ENCODE peak calls at places on chromosomes 3 and 15, in four cellular contexts. U is GM12878, Q is HL-60, F is K562. V is an unnamed sample.

GRCh38 chr3:197521277-197522182 is 34.2 kb downstream of the BDH1 start:
- DNase-seq in Q (no peak), F (no peak), U (no peak), V (no peak)

GRCh38 chr15:63492541-63493077 is 11.8 kb upstream of the USP3 start:
- DNase-seq in Q (no peak), F (no peak), U (no peak), V (no peak)

GRCh38 chr3:107674371-107674770 is 151.6 kb downstream of the BBX start:
- DNase-seq in U (no peak), Q (no peak), F (no peak), V (no peak)

GRCh38 chr3:167958141-167958540 is 137.6 kb downstream of the GOLIM4 start:
- DNase-seq in F (no peak), U (no peak), Q (no peak), V (no peak)

GRCh38 chr15:58731756-58732535 is 17.6 kb downstream of the ADAM10 start:
- DNase-seq in U (no peak), Q (no peak), F (peak; percentile 15), V (no peak)

GRCh38 chr3:49013738-49014660 is 4.4 kb downstream of the DALRD3 start:
- DNase-seq in F (peak; percentile 20), U (no peak), Q (peak; percentile 65), V (peak; percentile 55)

GRCh38 chr15:45351229-45351628 is 27.1 kb downstream of the GATM start:
- DNase-seq in F (no peak), U (no peak), Q (no peak), V (no peak)

GRCh38 chr3:151328298-151329036 is 882 bp downstream of the P2RY13 start:
- DNase-seq in Q (peak; percentile 65), U (no peak), F (no peak), V (no peak)

GRCh38 chr3:111591555-111591954 is 3.6 kb downstream of the ZBED2 start:
- DNase-seq in U (no peak), F (no peak), Q (no peak), V (no peak)

GRCh38 chr3:24595801-24596200 is 101.2 kb upstream of the THRB start:
- DNase-seq in F (no peak), U (no peak), Q (no peak), V (no peak)

GRCh38 chr3:126835472-126836219 is 131.6 kb downstream of the CHCHD6 start:
- DNase-seq in U (no peak), F (peak; percentile 21), Q (no peak), V (no peak)

GRCh38 chr3:37997791-37998370 is 7.3 kb downstream of the VILL start:
- DNase-seq in U (no peak), Q (no peak), F (no peak), V (no peak)

GRCh38 chr3:64873400-64873799 is 185.6 kb upstream of the ADAMTS9 start:
- DNase-seq in U (no peak), Q (no peak), F (no peak), V (no peak)

GRCh38 chr3:72123908-72124441 is 339.0 kb upstream of the PROK2 start:
- DNase-seq in U (peak; percentile 19), Q (no peak), F (no peak), V (no peak)

GRCh38 chr15:58224068-58224467 is 85.9 kb downstream of the AQP9 start:
- DNase-seq in Q (no peak), F (no peak), U (no peak), V (no peak)

GRCh38 chr3:115903843-115904242 is 280.5 kb downstream of the GAP43 start:
- DNase-seq in F (no peak), Q (no peak), U (no peak), V (no peak)

GRCh38 chr3:69433938-69434263 is 48.0 kb upstream of the FRMD4B start:
- DNase-seq in Q (no peak), U (no peak), F (no peak), V (no peak)

GRCh38 chr15:79641841-79642240 is 209.7 kb downstream of the MINAR1 start:
- DNase-seq in Q (no peak), U (no peak), F (no peak), V (no peak)

GRCh38 chr15:79640206-79640605 is 208.1 kb downstream of the MINAR1 start:
- DNase-seq in Q (no peak), F (no peak), U (no peak), V (no peak)

GRCh38 chr15:79643393-79643792 is 211.3 kb downstream of the MINAR1 start:
- DNase-seq in U (no peak), F (no peak), Q (no peak), V (no peak)

GRCh38 chr15:79644091-79644490 is 212.0 kb downstream of the MINAR1 start:
- DNase-seq in F (no peak), Q (no peak), U (no peak), V (no peak)
- TF ChIP-seq SPI1 in F (no peak), Q (no peak), U (no peak), V (no peak)

GRCh38 chr15:32959077-32959476 is 235.4 kb downstream of the FMN1 start:
- DNase-seq in F (no peak), Q (no peak), U (no peak), V (no peak)
- TF ChIP-seq SPI1 in F (no peak), Q (no peak), U (no peak), V (no peak)

GRCh38 chr3:15647629-15648167 is 46.2 kb downstream of the BTD start:
- DNase-seq in Q (peak; percentile 87), U (peak; percentile 94), F (no peak), V (peak; percentile 47)
- TF ChIP-seq SPI1 in Q (peak; percentile 93), U (peak; percentile 97), F (no peak), V (peak; percentile 97)

GRCh38 chr3:98829246-98829832 is 66.2 kb downstream of the ST3GAL6 start:
- DNase-seq in F (no peak), U (no peak), Q (no peak), V (no peak)

GRCh38 chr3:98823791-98824190 is 60.7 kb downstream of the ST3GAL6 start:
- DNase-seq in F (no peak), U (no peak), Q (no peak), V (no peak)

GRCh38 chr3:98826126-98826525 is 63.0 kb downstream of the ST3GAL6 start:
- DNase-seq in Q (no peak), U (no peak), F (no peak), V (no peak)

GRCh38 chr3:98824256-98824655 is 61.1 kb downstream of the ST3GAL6 start:
- DNase-seq in F (no peak), U (no peak), Q (no peak), V (no peak)

DNA sequence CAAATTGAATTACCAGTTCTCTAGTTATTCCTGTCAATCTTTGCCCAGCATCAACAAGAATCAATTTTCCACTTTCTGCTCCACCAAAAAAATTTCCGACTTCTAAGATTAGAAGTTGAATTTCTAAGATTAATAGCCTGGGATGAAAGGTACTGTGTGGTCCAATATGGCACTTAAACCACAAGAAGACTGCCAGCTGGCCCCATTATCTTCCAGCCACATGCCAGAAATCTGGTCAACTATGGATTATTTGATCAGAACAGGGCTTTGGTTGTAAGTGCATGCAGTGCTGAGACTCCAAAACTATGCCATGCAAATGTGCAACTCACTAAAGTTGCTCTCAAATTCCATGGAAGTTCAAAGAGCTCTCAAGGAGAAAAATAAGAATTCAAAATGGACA is 64.1 kb downstream of the ST3GAL6 start:
- DNase-seq in F (no peak), Q (no peak), U (no peak), V (no peak)
- TF ChIP-seq SPI1 in F (no peak), Q (no peak), U (no peak), V (no peak)

DNA sequence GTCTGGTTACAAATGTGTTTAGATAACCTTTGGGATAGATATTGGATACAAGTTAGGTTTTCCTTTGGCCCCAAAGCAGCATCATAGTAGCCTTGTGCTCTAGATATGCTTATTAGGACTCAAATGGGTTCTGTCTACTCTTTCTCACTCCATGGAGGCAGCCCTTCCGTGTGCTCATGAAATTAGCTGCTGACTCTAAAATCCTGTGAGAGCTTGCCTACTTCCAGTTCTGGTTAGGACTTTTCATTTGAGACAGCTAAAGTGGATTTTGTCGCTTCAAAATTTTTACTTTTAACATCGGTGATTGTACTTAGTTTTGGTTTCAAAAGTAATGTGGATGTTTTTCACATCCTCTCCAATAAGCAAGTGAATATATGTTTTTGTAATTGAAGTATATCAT is 1.6 kb downstream of the CDV3 start:
- DNase-seq in F (no peak), Q (no peak), U (peak; percentile 30), V (no peak)
- TF ChIP-seq SPI1 in F (no peak), Q (no peak), U (peak; percentile 5), V (no peak)

GRCh38 chr3:194128202-194128907 is 7.6 kb upstream of the HES1 start:
- DNase-seq in F (no peak), U (no peak), Q (no peak), V (no peak)
- TF ChIP-seq SPI1 in F (no peak), U (no peak), Q (no peak), V (no peak)

GRCh38 chr15:74208496-74208895 is 5.9 kb upstream of the STRA6 start:
- DNase-seq in F (no peak), Q (no peak), U (no peak), V (no peak)

GRCh38 chr15:74208901-74209559 is 6.4 kb upstream of the STRA6 start:
- DNase-seq in U (no peak), Q (no peak), F (peak; percentile 61), V (no peak)

GRCh38 chr15:74209560-74209958 is 7.0 kb upstream of the STRA6 start:
- DNase-seq in F (no peak), U (no peak), Q (no peak), V (no peak)

GRCh38 chr15:74206801-74207281 is 4.3 kb upstream of the STRA6 start:
- DNase-seq in F (no peak), Q (no peak), U (no peak), V (no peak)

GRCh38 chr15:74207652-74208440 is 5.3 kb upstream of the STRA6 start:
- DNase-seq in U (no peak), Q (no peak), F (no peak), V (no peak)
- TF ChIP-seq SPI1 in U (no peak), Q (no peak), F (no peak), V (no peak)

V was measured in GM12891.